ENCODE peak calls at places on chromosome 13, in five cellular contexts. R is SHP77, S is A673, G is COR-L47, K is MM.1S. Q is an unnamed sample.

GRCh38 chr13:79749985-79750551 is 269.1 kb downstream of the NDFIP2 start:
- DNase-seq in R (no peak), S (peak), G (no peak), K (no peak), Q (no peak)

GRCh38 chr13:27425918-27426630 is 1.7 kb downstream of the GTF3A start:
- DNase-seq in R (peak), S (peak), G (peak), K (peak), Q (peak)

GRCh38 chr13:23292596-23292995 is 111.8 kb downstream of the SGCG start:
- DNase-seq in R (no peak), S (no peak), G (no peak), K (no peak), Q (no peak)

GRCh38 chr13:96044238-96044637 is 9.0 kb downstream of the UGGT2 start:
- DNase-seq in R (no peak), S (no peak), G (no peak), K (no peak), Q (peak)

GRCh38 chr13:31192306-31192705 is 7.5 kb upstream of the B3GLCT start:
- DNase-seq in R (no peak), S (no peak), G (no peak), K (no peak), Q (no peak)

GRCh38 chr13:73171242-73171641 is 112.4 kb downstream of the KLF5 start:
- DNase-seq in R (no peak), S (no peak), G (no peak), K (no peak), Q (no peak)

GRCh38 chr13:99290890-99291289 is 16.3 kb downstream of the GPR183 start:
- DNase-seq in R (no peak), S (no peak), G (no peak), K (no peak), Q (no peak)

GRCh38 chr13:109545964-109546363 is 240.4 kb downstream of the IRS2 start:
- DNase-seq in R (no peak), S (peak), G (no peak), K (no peak), Q (peak)

GRCh38 chr13:104143760-104144406 is 1077.7 kb upstream of the SLC10A2 start:
- DNase-seq in R (peak), S (no peak), G (peak), K (no peak), Q (peak)

GRCh38 chr13:33453911-33454310 is 168.4 kb upstream of the STARD13 start:
- DNase-seq in R (no peak), S (no peak), G (no peak), K (no peak), Q (no peak)

Q was measured in NCI-H526.